ENCODE peak calls at places on chromosome 11, in seven cellular contexts. B is adrenal gland, A is Caco-2, T is mucosa of descending colon, D is Panc1, S is stomach, N is left ventricle myocardium inferior. X is an unnamed sample.
A peak's percentile ranks its signal among the peaks of the same experiment; 100 is the strongest.

GRCh38 chr11:47001666-47002285 is 65.2 kb downstream of the CSTPP1 start:
- DNase-seq in B (no peak), D (no peak), T (no peak), N (no peak), S (no peak), A (no peak), X (peak; percentile 62)

GRCh38 chr11:62909107-62909894 is 11.9 kb downstream of the CHRM1 start:
- DNase-seq in B (peak; percentile 38), D (no peak), A (peak; percentile 75), N (peak; percentile 59), T (peak; percentile 88), S (peak; percentile 90), X (peak; percentile 62)

GRCh38 chr11:126607374-126607773 is 251.9 kb downstream of the ST3GAL4 start:
- DNase-seq in D (peak; percentile 30), A (peak; percentile 79), S (peak; percentile 64), N (no peak), B (peak; percentile 53), T (peak; percentile 40), X (peak; percentile 25)

GRCh38 chr11:103637250-103637649 is 399.2 kb upstream of the DDI1 start:
- DNase-seq in D (no peak), B (no peak), T (no peak), A (no peak), N (no peak), S (no peak), X (peak; percentile 75)

GRCh38 chr11:115528217-115528616 is 24.0 kb upstream of the CADM1 start:
- DNase-seq in N (peak; percentile 60), D (no peak), T (no peak), A (no peak), S (no peak), B (no peak), X (no peak)

GRCh38 chr11:47467372-47467771 is 18.4 kb upstream of the RAPSN start:
- DNase-seq in D (no peak), T (peak; percentile 66), N (no peak), B (no peak), A (no peak), S (peak; percentile 54), X (no peak)

GRCh38 chr11:820655-821512 is 2.2 kb downstream of the PNPLA2 start:
- DNase-seq in T (peak; percentile 67), A (no peak), D (no peak), B (peak; percentile 90), S (peak; percentile 90), N (peak; percentile 82), X (peak; percentile 70)

GRCh38 chr11:128467610-128468041 is 119.7 kb downstream of the ETS1 start:
- DNase-seq in A (no peak), T (no peak), B (no peak), D (peak; percentile 92), N (no peak), S (no peak), X (peak; percentile 100)

GRCh38 chr11:42631223-42631843 is 680.5 kb upstream of the API5 start:
- DNase-seq in T (peak; percentile 13), D (no peak), A (peak; percentile 25), N (no peak), B (peak; percentile 26), S (no peak), X (no peak)

GRCh38 chr11:32334822-32335221 is 100.5 kb downstream of the WT1 start:
- DNase-seq in T (peak; percentile 37), B (no peak), N (no peak), S (no peak), A (peak; percentile 9), D (no peak), X (no peak)

GRCh38 chr11:41459602-41460405 is at the start of gene LRRC4C:
- DNase-seq in D (no peak), T (no peak), S (no peak), B (no peak), N (no peak), A (no peak), X (no peak)

GRCh38 chr11:97621282-97621681 is 1231.5 kb downstream of the JRKL start:
- DNase-seq in B (no peak), S (no peak), D (no peak), T (no peak), N (no peak), A (no peak), X (no peak)

GRCh38 chr11:12224537-12224893 is 114.1 kb downstream of the MICAL2 start:
- DNase-seq in T (peak; percentile 76), N (peak; percentile 74), A (no peak), S (peak; percentile 90), B (peak; percentile 32), D (peak; percentile 17), X (peak; percentile 97)

GRCh38 chr11:7154881-7155344 is 66.1 kb downstream of the RBMXL2 start:
- DNase-seq in B (no peak), T (no peak), D (no peak), N (no peak), S (no peak), A (no peak), X (no peak)

GRCh38 chr11:6437993-6438392 is 2.8 kb downstream of the HPX start:
- DNase-seq in A (no peak), D (no peak), N (no peak), B (no peak), S (no peak), T (no peak), X (no peak)

GRCh38 chr11:829116-829945 is 1.6 kb downstream of the CRACR2B start:
- DNase-seq in A (no peak), D (no peak), T (no peak), N (peak; percentile 56), B (no peak), S (peak; percentile 64), X (no peak)

GRCh38 chr11:93567406-93567819 is 24.2 kb upstream of the SMCO4 start:
- DNase-seq in N (peak; percentile 74), T (peak; percentile 53), S (peak; percentile 90), A (no peak), B (peak; percentile 80), D (no peak), X (peak; percentile 67)

GRCh38 chr11:27558401-27558800 is 51.8 kb upstream of the LIN7C start:
- DNase-seq in B (no peak), A (no peak), N (no peak), T (no peak), D (no peak), S (no peak), X (no peak)

GRCh38 chr11:34366522-34366921 is 8.7 kb upstream of the ABTB2 start:
- DNase-seq in T (peak; percentile 63), S (peak; percentile 50), D (no peak), B (no peak), N (no peak), A (no peak), X (no peak)

GRCh38 chr11:15119826-15120225 is 5.1 kb downstream of the INSC start:
- DNase-seq in A (no peak), T (no peak), D (no peak), B (no peak), N (no peak), S (no peak), X (no peak)

GRCh38 chr11:20541503-20541902 is 57.9 kb upstream of the SLC6A5 start:
- DNase-seq in T (no peak), S (no peak), D (no peak), N (no peak), B (no peak), A (no peak), X (no peak)

DNA sequence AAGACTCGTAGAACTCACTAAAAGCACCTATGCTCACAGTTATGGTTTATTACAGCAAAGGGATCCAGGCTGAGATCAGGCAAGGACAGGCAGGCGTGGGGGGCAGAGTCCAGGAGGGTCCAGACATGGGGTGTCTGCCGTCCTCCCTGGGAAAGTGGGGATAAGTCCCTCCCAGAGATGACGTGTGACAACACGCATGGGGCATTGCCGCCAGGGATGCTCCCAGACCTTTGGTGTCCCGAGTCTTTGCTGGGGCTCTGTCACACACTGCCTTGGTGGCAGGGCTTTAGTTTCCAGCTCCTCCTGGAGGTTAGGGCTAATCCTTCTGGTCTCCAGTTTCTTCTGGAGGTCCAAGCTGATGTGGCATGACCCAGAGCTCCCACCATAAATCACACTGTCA is 226.7 kb downstream of the CTTN start:
- DNase-seq in T (no peak), S (no peak), B (no peak), A (no peak), D (no peak), N (no peak), X (no peak)
- H3K4me1 ChIP-seq in T (peaks cover 15% of the 10 kb centered on the region), S (peaks cover 14% of the 10 kb centered on the region), B (no peaks in the 10 kb centered on the region), A (no peaks in the 10 kb centered on the region), D (no peaks in the 10 kb centered on the region), N (peaks cover 11% of the 10 kb centered on the region), X (no peaks in the 10 kb centered on the region)

DNA sequence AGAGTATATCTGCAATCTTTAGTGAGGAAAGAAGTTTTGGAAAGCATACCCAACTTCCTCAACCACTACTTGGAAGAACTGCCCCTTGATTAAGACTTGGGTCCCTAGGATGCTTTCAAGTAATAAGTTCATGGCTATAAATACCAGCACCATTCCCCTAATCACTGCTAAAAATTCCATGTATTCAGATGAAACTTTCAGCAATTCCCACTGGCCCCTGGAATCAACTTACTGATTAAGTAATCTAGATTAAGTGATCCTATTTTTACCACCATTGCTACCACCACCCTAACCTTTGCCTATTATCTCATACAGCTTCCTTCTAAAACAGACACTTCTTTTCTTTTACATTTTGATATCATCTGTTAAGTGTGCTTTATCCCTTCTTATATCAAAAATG is 10.5 kb downstream of the PICALM start:
- DNase-seq in N (no peak), D (no peak), A (no peak), S (no peak), T (no peak), B (no peak), X (peak; percentile 14)
- H3K4me1 ChIP-seq in N (peaks cover 90% of the 10 kb centered on the region), D (peaks cover 21% of the 10 kb centered on the region), A (peaks cover 39% of the 10 kb centered on the region), S (peaks cover 47% of the 10 kb centered on the region), T (peaks cover 17% of the 10 kb centered on the region), B (peaks cover 10% of the 10 kb centered on the region), X (peaks cover 4% of the 10 kb centered on the region)

DNA sequence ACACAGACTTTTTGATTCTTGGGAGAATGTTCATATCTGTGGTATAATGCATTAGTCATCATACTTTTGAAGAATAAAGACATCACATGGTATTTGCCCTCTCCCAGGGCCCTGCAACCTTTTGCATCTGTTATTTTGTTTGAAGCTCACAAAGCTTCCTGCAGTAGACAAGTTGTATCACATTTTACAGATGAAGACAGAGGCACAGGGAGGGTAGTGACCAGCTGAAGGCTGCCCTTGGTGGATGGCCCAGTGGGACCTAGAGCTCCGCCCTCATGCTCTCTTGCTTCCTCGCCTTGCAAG is 66.4 kb downstream of the UBASH3B start:
- DNase-seq in D (no peak), S (no peak), T (no peak), A (no peak), B (no peak), N (no peak), X (peak; percentile 87)
- H3K4me1 ChIP-seq in D (no peaks in the 10 kb centered on the region), S (no peaks in the 10 kb centered on the region), T (no peaks in the 10 kb centered on the region), A (peaks cover 8% of the 10 kb centered on the region), B (no peaks in the 10 kb centered on the region), N (peaks cover 14% of the 10 kb centered on the region), X (peaks cover 34% of the 10 kb centered on the region)

GRCh38 chr11:118003456-118003855 is 17.3 kb downstream of the IL10RA start:
- DNase-seq in A (no peak), B (no peak), S (no peak), N (no peak), D (no peak), T (no peak), X (no peak)
- H3K4me1 ChIP-seq in A (peaks cover 11% of the 10 kb centered on the region), B (no peaks in the 10 kb centered on the region), S (no peaks in the 10 kb centered on the region), N (peaks cover 28% of the 10 kb centered on the region), D (no peaks in the 10 kb centered on the region), T (peaks cover 12% of the 10 kb centered on the region), X (no peaks in the 10 kb centered on the region)

GRCh38 chr11:68036717-68037239 is 2.0 kb upstream of the TCIRG1 start:
- DNase-seq in A (no peak), S (peak; percentile 79), D (no peak), B (peak; percentile 57), N (peak; percentile 73), T (peak; percentile 40), X (no peak)
- H3K4me1 ChIP-seq in A (peaks cover 36% of the 10 kb centered on the region), S (peaks cover 61% of the 10 kb centered on the region), D (peaks cover 29% of the 10 kb centered on the region), B (peaks cover 63% of the 10 kb centered on the region), N (peaks cover 88% of the 10 kb centered on the region), T (peaks cover 22% of the 10 kb centered on the region), X (peaks cover 8% of the 10 kb centered on the region)